ENCODE peak calls at places on chromosome 14, in six cellular contexts. M, I, C, B, U and R are unnamed samples.
A peak's percentile ranks its signal among the peaks of the same experiment; 100 is the strongest.

GRCh38 chr14:63995285-63995684 is 142.5 kb downstream of the SYNE2 start:
- DNase-seq in M (no peak), I (no peak), C (no peak), B (no peak), U (no peak), R (no peak)

GRCh38 chr14:36773558-36773957 is 111.9 kb downstream of the PAX9 start:
- DNase-seq in M (peak; percentile 79), I (no peak), C (no peak), B (no peak), U (peak; percentile 19), R (no peak)

GRCh38 chr14:23446291-23446851 is 10.9 kb upstream of the MYH7 start:
- DNase-seq in M (no peak), I (no peak), C (no peak), B (peak; percentile 44), U (no peak), R (no peak)

GRCh38 chr14:93941293-93941910 is 14.3 kb downstream of the FAM181A start:
- DNase-seq in M (peak; percentile 90), I (no peak), C (peak; percentile 88), B (no peak), U (no peak), R (peak; percentile 73)

GRCh38 chr14:38866461-38866860 is 236.6 kb downstream of the SEC23A start:
- DNase-seq in M (no peak), I (no peak), C (peak; percentile 89), B (no peak), U (no peak), R (peak; percentile 91)

GRCh38 chr14:30210630-30211029 is 283.0 kb upstream of the PRKD1 start:
- DNase-seq in M (peak; percentile 53), I (no peak), C (no peak), B (no peak), U (no peak), R (no peak)

GRCh38 chr14:22536853-22537338 is 52.1 kb downstream of the DAD1 start:
- DNase-seq in M (peak; percentile 99), I (no peak), C (no peak), B (peak; percentile 76), U (peak; percentile 81), R (no peak)

GRCh38 chr14:54366726-54367707 is 29.8 kb upstream of the CDKN3 start:
- DNase-seq in M (peak; percentile 33), I (no peak), C (peak; percentile 18), B (no peak), U (peak; percentile 73), R (peak; percentile 66)

GRCh38 chr14:92716131-92716530 is 32.3 kb downstream of the LGMN start:
- DNase-seq in M (no peak), I (no peak), C (no peak), B (no peak), U (no peak), R (no peak)

GRCh38 chr14:23177181-23177580 is 6.3 kb downstream of the SLC7A8 start:
- DNase-seq in M (peak; percentile 47), I (no peak), C (peak; percentile 64), B (no peak), U (peak; percentile 12), R (no peak)

GRCh38 chr14:72741836-72742681 is 151.8 kb downstream of the DPF3 start:
- DNase-seq in M (no peak), I (no peak), C (no peak), B (peak; percentile 26), U (no peak), R (no peak)

GRCh38 chr14:21486640-21487087 is 9.7 kb downstream of the TOX4 start:
- DNase-seq in M (no peak), I (no peak), C (no peak), B (no peak), U (no peak), R (no peak)

GRCh38 chr14:50658203-50658602 is 9.9 kb downstream of the SAV1 start:
- DNase-seq in M (peak; percentile 26), I (no peak), C (no peak), B (no peak), U (no peak), R (no peak)

GRCh38 chr14:46344327-46344937 is 307.1 kb downstream of the RPL10L start:
- DNase-seq in M (peak; percentile 54), I (peak; percentile 2), C (no peak), B (no peak), U (peak; percentile 31), R (peak; percentile 25)

GRCh38 chr14:74649167-74649566 is 37.1 kb upstream of the LTBP2 start:
- DNase-seq in M (no peak), I (no peak), C (no peak), B (no peak), U (no peak), R (no peak)

GRCh38 chr14:66638688-66639087 is 130.7 kb downstream of the GPHN start:
- DNase-seq in M (peak; percentile 87), I (no peak), C (no peak), B (no peak), U (peak; percentile 12), R (no peak)

GRCh38 chr14:28308727-28309126 is 457.9 kb upstream of the FOXG1 start:
- DNase-seq in M (peak; percentile 89), I (no peak), C (no peak), B (no peak), U (peak; percentile 67), R (no peak)

GRCh38 chr14:65334765-65335411 is 77.6 kb upstream of the FUT8 start:
- DNase-seq in M (peak; percentile 37), I (no peak), C (peak; percentile 23), B (no peak), U (no peak), R (no peak)

GRCh38 chr14:85296466-85297210 is 233.3 kb upstream of the FLRT2 start:
- DNase-seq in M (peak; percentile 70), I (no peak), C (no peak), B (no peak), U (peak; percentile 11), R (no peak)

GRCh38 chr14:34680806-34681479 is 33.5 kb downstream of the CFL2 start:
- DNase-seq in M (no peak), I (no peak), C (no peak), B (no peak), U (no peak), R (no peak)

GRCh38 chr14:39360316-39360715 is 71.9 kb downstream of the FBXO33 start:
- DNase-seq in M (no peak), I (no peak), C (no peak), B (no peak), U (no peak), R (no peak)

GRCh38 chr14:75277796-75278421 is 719 bp upstream of the FOS start:
- DNase-seq in M (peak; percentile 52), I (no peak), C (no peak), B (no peak), U (no peak), R (peak; percentile 73)

GRCh38 chr14:85191986-85192385 is 338.0 kb upstream of the FLRT2 start:
- DNase-seq in M (peak; percentile 85), I (no peak), C (no peak), B (no peak), U (no peak), R (no peak)

GRCh38 chr14:63454436-63454835 is 88.7 kb downstream of the PPP2R5E start:
- DNase-seq in M (no peak), I (no peak), C (no peak), B (no peak), U (no peak), R (no peak)

GRCh38 chr14:53824061-53824460 is 132.6 kb downstream of the BMP4 start:
- DNase-seq in M (no peak), I (no peak), C (no peak), B (no peak), U (no peak), R (no peak)

GRCh38 chr14:105411017-105411941 is 8.3 kb upstream of the MTA1 start:
- DNase-seq in M (peak; percentile 29), I (no peak), C (peak; percentile 9), B (no peak), U (no peak), R (peak; percentile 8)

GRCh38 chr14:75459099-75459741 is 31.4 kb downstream of the JDP2 start:
- DNase-seq in M (no peak), I (no peak), C (peak; percentile 8), B (no peak), U (peak; percentile 19), R (no peak)